ENCODE peak calls at places on chromosomes 6 and 20, in nine cellular contexts. G, B, E, U, X, L, K, A and D are unnamed samples.

GRCh38 chr6:153024401-153025017 is 22.0 kb upstream of the MTRF1L start:
- DNase-seq in G (peak), B (peak), E (peak), U (no peak), X (peak), L (peak), K (peak), A (peak), D (peak)

GRCh38 chr20:2337142-2337541 is 41.3 kb downstream of the TGM3 start:
- DNase-seq in G (no peak), B (no peak), E (no peak), U (no peak), X (no peak), L (no peak), K (no peak), A (no peak), D (no peak)

GRCh38 chr6:41358503-41358902 is 23.1 kb downstream of the NCR2 start:
- DNase-seq in G (no peak), B (no peak), E (no peak), U (no peak), X (no peak), L (no peak), K (no peak), A (no peak), D (no peak)

GRCh38 chr6:123383718-123384117 is 253.0 kb downstream of the TRDN start:
- DNase-seq in G (no peak), B (no peak), E (no peak), U (no peak), X (no peak), L (no peak), K (no peak), A (no peak), D (no peak)

GRCh38 chr6:116564921-116565872 is 6.1 kb upstream of the RWDD1 start:
- DNase-seq in G (no peak), B (no peak), E (peak), U (no peak), X (no peak), L (no peak), K (no peak), A (no peak), D (no peak)

GRCh38 chr6:119110601-119111548 is 32.4 kb upstream of the FAM184A start:
- DNase-seq in G (peak), B (peak), E (peak), U (peak), X (peak), L (peak), K (peak), A (no peak), D (peak)

GRCh38 chr20:60206259-60206658 is 248.0 kb downstream of the CDH26 start:
- DNase-seq in G (no peak), B (no peak), E (no peak), U (no peak), X (peak), L (peak), K (peak), A (no peak), D (peak)

GRCh38 chr6:157715766-157716171 is 107.3 kb upstream of the SNX9 start:
- DNase-seq in G (no peak), B (no peak), E (no peak), U (no peak), X (no peak), L (no peak), K (peak), A (no peak), D (no peak)

GRCh38 chr6:67219336-67219735 is 1415.7 kb upstream of the ADGRB3 start:
- DNase-seq in G (no peak), B (no peak), E (no peak), U (no peak), X (no peak), L (no peak), K (no peak), A (no peak), D (no peak)

GRCh38 chr6:161949531-161949930 is 675.7 kb upstream of the AGPAT4 start:
- DNase-seq in G (no peak), B (no peak), E (no peak), U (no peak), X (no peak), L (no peak), K (no peak), A (no peak), D (no peak)

GRCh38 chr6:153092082-153093013 is 38.7 kb downstream of the RGS17 start:
- DNase-seq in G (no peak), B (no peak), E (no peak), U (no peak), X (no peak), L (no peak), K (no peak), A (no peak), D (no peak)

GRCh38 chr6:10276106-10276505 is 138.8 kb downstream of the TFAP2A start:
- DNase-seq in G (no peak), B (no peak), E (no peak), U (no peak), X (no peak), L (no peak), K (no peak), A (no peak), D (no peak)

GRCh38 chr6:53359088-53359842 is 10.5 kb upstream of the ELOVL5 start:
- DNase-seq in G (peak), B (peak), E (peak), U (peak), X (peak), L (peak), K (peak), A (peak), D (peak)

GRCh38 chr20:49045440-49046086 is 549 bp upstream of the CSE1L start:
- DNase-seq in G (no peak), B (no peak), E (peak), U (no peak), X (peak), L (peak), K (peak), A (no peak), D (no peak)

GRCh38 chr6:127641905-127642304 is 64.9 kb downstream of the C6orf58 start:
- DNase-seq in G (no peak), B (peak), E (no peak), U (no peak), X (peak), L (peak), K (peak), A (no peak), D (peak)

GRCh38 chr20:62739581-62740285 is 31.1 kb downstream of the NTSR1 start:
- DNase-seq in G (peak), B (peak), E (no peak), U (peak), X (peak), L (no peak), K (no peak), A (no peak), D (no peak)

GRCh38 chr6:26491604-26492003 is 8.5 kb upstream of the BTN1A1 start:
- DNase-seq in G (no peak), B (no peak), E (no peak), U (no peak), X (no peak), L (no peak), K (no peak), A (no peak), D (no peak)

GRCh38 chr20:50038574-50038991 is 55.8 kb downstream of the SNAI1 start:
- DNase-seq in G (no peak), B (no peak), E (no peak), U (no peak), X (peak), L (no peak), K (no peak), A (no peak), D (no peak)

GRCh38 chr6:44128020-44128917 is 915 bp downstream of the TMEM63B start:
- DNase-seq in G (peak), B (no peak), E (peak), U (no peak), X (peak), L (peak), K (peak), A (peak), D (no peak)

GRCh38 chr6:151512481-151512880 is 18.7 kb downstream of the CCDC170 start:
- DNase-seq in G (no peak), B (no peak), E (no peak), U (no peak), X (no peak), L (no peak), K (no peak), A (no peak), D (no peak)

GRCh38 chr6:105981002-105981887 is 104.9 kb upstream of the PRDM1 start:
- DNase-seq in G (peak), B (no peak), E (peak), U (no peak), X (no peak), L (peak), K (no peak), A (no peak), D (no peak)

GRCh38 chr6:24357336-24358218 is at the start of gene DCDC2:
- DNase-seq in G (peak), B (no peak), E (peak), U (no peak), X (peak), L (peak), K (no peak), A (peak), D (no peak)

GRCh38 chr6:157139054-157139708 is 184.1 kb downstream of the TMEM242 start:
- DNase-seq in G (no peak), B (peak), E (no peak), U (no peak), X (no peak), L (no peak), K (no peak), A (no peak), D (peak)

GRCh38 chr6:84280030-84280429 is 52.6 kb upstream of the CEP162 start:
- DNase-seq in G (no peak), B (no peak), E (no peak), U (no peak), X (no peak), L (no peak), K (no peak), A (no peak), D (no peak)

GRCh38 chr20:22288957-22289356 is 295.4 kb downstream of the FOXA2 start:
- DNase-seq in G (no peak), B (no peak), E (no peak), U (no peak), X (no peak), L (no peak), K (no peak), A (no peak), D (no peak)

GRCh38 chr20:61478094-61478493 is 226.0 kb downstream of the CDH4 start:
- DNase-seq in G (no peak), B (no peak), E (no peak), U (no peak), X (peak), L (no peak), K (no peak), A (no peak), D (no peak)

GRCh38 chr20:4281258-4282055 is 266.1 kb upstream of the RNF24 start:
- DNase-seq in G (no peak), B (no peak), E (no peak), U (no peak), X (no peak), L (no peak), K (no peak), A (no peak), D (no peak)

GRCh38 chr6:111710911-111711310 is 105.2 kb upstream of the TRAF3IP2 start:
- DNase-seq in G (no peak), B (no peak), E (no peak), U (no peak), X (no peak), L (no peak), K (no peak), A (no peak), D (no peak)

GRCh38 chr6:149131891-149132290 is 185.6 kb upstream of the TAB2 start:
- DNase-seq in G (no peak), B (no peak), E (no peak), U (no peak), X (no peak), L (no peak), K (no peak), A (no peak), D (no peak)

GRCh38 chr20:37358366-37359150 is 12.6 kb downstream of the SRC start:
- DNase-seq in G (no peak), B (no peak), E (peak), U (no peak), X (no peak), L (no peak), K (no peak), A (no peak), D (no peak)

GRCh38 chr6:167474171-167474570 is 149.3 kb downstream of the TTLL2 start:
- DNase-seq in G (no peak), B (no peak), E (no peak), U (no peak), X (no peak), L (no peak), K (no peak), A (no peak), D (no peak)